ENCODE peak calls at places on chromosome 4, in four cellular contexts. One of them, this sample, is unnamed.

GRCh38 chr4:8238515-8239053 is 31.0 kb upstream of the HTRA3 start:
- DNase-seq in SK-N-SH: peak; percentile 79
- DNase-seq in mesendoderm: peak; percentile 63
- DNase-seq in cardiac muscle cell: peak; percentile 68
- DNase-seq in this sample: no peak

GRCh38 chr4:173505924-173506779 is 23.9 kb downstream of the HAND2 start:
- DNase-seq in SK-N-SH: peak; percentile 77
- DNase-seq in mesendoderm: peak; percentile 89
- DNase-seq in cardiac muscle cell: peak; percentile 77
- DNase-seq in this sample: peak; percentile 75

GRCh38 chr4:101230806-101231426 is 116.4 kb downstream of the PPP3CA start:
- DNase-seq in mesendoderm: peak; percentile 66
- DNase-seq in cardiac muscle cell: no peak
- DNase-seq in SK-N-SH: no peak
- DNase-seq in this sample: no peak

GRCh38 chr4:114815760-114816159 is 217.2 kb downstream of the UGT8 start:
- DNase-seq in mesendoderm: no peak
- DNase-seq in cardiac muscle cell: no peak
- DNase-seq in SK-N-SH: no peak
- DNase-seq in this sample: no peak

GRCh38 chr4:1297456-1298325 is 8.0 kb downstream of the MAEA start:
- DNase-seq in SK-N-SH: no peak
- DNase-seq in cardiac muscle cell: no peak
- DNase-seq in mesendoderm: peak; percentile 55
- DNase-seq in this sample: no peak

GRCh38 chr4:147093206-147093605 is 147.5 kb upstream of the TTC29 start:
- DNase-seq in SK-N-SH: no peak
- DNase-seq in cardiac muscle cell: no peak
- DNase-seq in mesendoderm: no peak
- DNase-seq in this sample: no peak

GRCh38 chr4:7159923-7160322 is 32.4 kb upstream of the SORCS2 start:
- DNase-seq in SK-N-SH: no peak
- DNase-seq in cardiac muscle cell: no peak
- DNase-seq in mesendoderm: no peak
- DNase-seq in this sample: no peak

GRCh38 chr4:185508162-185508561 is 27.1 kb downstream of the PDLIM3 start:
- DNase-seq in mesendoderm: no peak
- DNase-seq in cardiac muscle cell: no peak
- DNase-seq in SK-N-SH: no peak
- DNase-seq in this sample: no peak

GRCh38 chr4:75056277-75056676 is 123.4 kb downstream of the PARM1 start:
- DNase-seq in cardiac muscle cell: no peak
- DNase-seq in SK-N-SH: no peak
- DNase-seq in mesendoderm: no peak
- DNase-seq in this sample: no peak

GRCh38 chr4:6294705-6295421 is 25.2 kb downstream of the WFS1 start:
- DNase-seq in mesendoderm: no peak
- DNase-seq in SK-N-SH: no peak
- DNase-seq in cardiac muscle cell: no peak
- DNase-seq in this sample: no peak

GRCh38 chr4:124783847-124784246 is 71.3 kb upstream of the ANKRD50 start:
- DNase-seq in mesendoderm: no peak
- DNase-seq in SK-N-SH: no peak
- DNase-seq in cardiac muscle cell: no peak
- DNase-seq in this sample: no peak

GRCh38 chr4:42637104-42637503 is 19.8 kb downstream of the ATP8A1 start:
- DNase-seq in mesendoderm: no peak
- DNase-seq in cardiac muscle cell: no peak
- DNase-seq in SK-N-SH: no peak
- DNase-seq in this sample: no peak

GRCh38 chr4:128481752-128482480 is 194.3 kb upstream of the PGRMC2 start:
- DNase-seq in mesendoderm: no peak
- DNase-seq in cardiac muscle cell: no peak
- DNase-seq in SK-N-SH: no peak
- DNase-seq in this sample: no peak

GRCh38 chr4:168781341-168781740 is 228.7 kb downstream of the CBR4 start:
- DNase-seq in SK-N-SH: no peak
- DNase-seq in mesendoderm: no peak
- DNase-seq in cardiac muscle cell: peak; percentile 61
- DNase-seq in this sample: no peak

GRCh38 chr4:85548116-85548515 is 73.2 kb downstream of the ARHGAP24 start:
- DNase-seq in SK-N-SH: peak; percentile 6
- DNase-seq in mesendoderm: no peak
- DNase-seq in cardiac muscle cell: no peak
- DNase-seq in this sample: no peak

GRCh38 chr4:114401483-114401882 is 197.1 kb upstream of the UGT8 start:
- DNase-seq in cardiac muscle cell: no peak
- DNase-seq in mesendoderm: no peak
- DNase-seq in SK-N-SH: no peak
- DNase-seq in this sample: no peak

GRCh38 chr4:113355550-113356371 is 306.3 kb downstream of the ANK2 start:
- DNase-seq in cardiac muscle cell: no peak
- DNase-seq in SK-N-SH: no peak
- DNase-seq in mesendoderm: peak; percentile 56
- DNase-seq in this sample: no peak

GRCh38 chr4:110196871-110197420 is 1.5 kb downstream of the ELOVL6 start:
- DNase-seq in SK-N-SH: peak; percentile 75
- DNase-seq in cardiac muscle cell: peak; percentile 83
- DNase-seq in mesendoderm: peak; percentile 79
- DNase-seq in this sample: peak; percentile 63

GRCh38 chr4:173883821-173884220 is 353.8 kb upstream of the HAND2 start:
- DNase-seq in cardiac muscle cell: no peak
- DNase-seq in SK-N-SH: no peak
- DNase-seq in mesendoderm: no peak
- DNase-seq in this sample: no peak

GRCh38 chr4:6892190-6892908 is 17.3 kb upstream of the TBC1D14 start:
- DNase-seq in mesendoderm: peak; percentile 39
- DNase-seq in SK-N-SH: no peak
- DNase-seq in cardiac muscle cell: peak; percentile 60
- DNase-seq in this sample: peak; percentile 43

GRCh38 chr4:20992002-20992401 is 291.7 kb downstream of the PACRGL start:
- DNase-seq in SK-N-SH: no peak
- DNase-seq in cardiac muscle cell: no peak
- DNase-seq in mesendoderm: no peak
- DNase-seq in this sample: no peak

GRCh38 chr4:107721436-107722090 is 1.5 kb upstream of the PAPSS1 start:
- DNase-seq in cardiac muscle cell: peak; percentile 22
- DNase-seq in mesendoderm: peak; percentile 61
- DNase-seq in SK-N-SH: no peak
- DNase-seq in this sample: no peak

GRCh38 chr4:28799696-28800095 is 1920.5 kb upstream of the PCDH7 start:
- DNase-seq in mesendoderm: peak; percentile 78
- DNase-seq in cardiac muscle cell: peak; percentile 42
- DNase-seq in SK-N-SH: no peak
- DNase-seq in this sample: no peak

GRCh38 chr4:986949-987688 is at the start of gene IDUA:
- DNase-seq in SK-N-SH: peak; percentile 97
- DNase-seq in mesendoderm: peak; percentile 60
- DNase-seq in cardiac muscle cell: peak; percentile 93
- DNase-seq in this sample: peak; percentile 89

GRCh38 chr4:8639021-8639420 is 46.5 kb downstream of the CPZ start:
- DNase-seq in mesendoderm: no peak
- DNase-seq in cardiac muscle cell: no peak
- DNase-seq in SK-N-SH: no peak
- DNase-seq in this sample: peak; percentile 3

GRCh38 chr4:127311371-127311770 is 321.4 kb upstream of the INTU start:
- DNase-seq in mesendoderm: no peak
- DNase-seq in SK-N-SH: no peak
- DNase-seq in cardiac muscle cell: no peak
- DNase-seq in this sample: no peak

GRCh38 chr4:88792821-88793220 is 95.2 kb upstream of the NAP1L5 start:
- DNase-seq in mesendoderm: peak; percentile 70
- DNase-seq in SK-N-SH: no peak
- DNase-seq in cardiac muscle cell: no peak
- DNase-seq in this sample: no peak

GRCh38 chr4:25312496-25313193 is at the start of gene ZCCHC4:
- DNase-seq in SK-N-SH: peak; percentile 94
- DNase-seq in cardiac muscle cell: peak; percentile 95
- DNase-seq in mesendoderm: peak; percentile 92
- DNase-seq in this sample: peak; percentile 91

GRCh38 chr4:188005561-188005960 is 10.0 kb downstream of the ZFP42 start:
- DNase-seq in cardiac muscle cell: no peak
- DNase-seq in SK-N-SH: no peak
- DNase-seq in mesendoderm: no peak
- DNase-seq in this sample: no peak

GRCh38 chr4:76729991-76730390 is 168.0 kb downstream of the SOWAHB start:
- DNase-seq in SK-N-SH: no peak
- DNase-seq in cardiac muscle cell: no peak
- DNase-seq in mesendoderm: no peak
- DNase-seq in this sample: peak; percentile 92

GRCh38 chr4:15605537-15605936 is 49.6 kb downstream of the FBXL5 start:
- DNase-seq in mesendoderm: no peak
- DNase-seq in SK-N-SH: no peak
- DNase-seq in cardiac muscle cell: no peak
- DNase-seq in this sample: peak; percentile 86

DNA sequence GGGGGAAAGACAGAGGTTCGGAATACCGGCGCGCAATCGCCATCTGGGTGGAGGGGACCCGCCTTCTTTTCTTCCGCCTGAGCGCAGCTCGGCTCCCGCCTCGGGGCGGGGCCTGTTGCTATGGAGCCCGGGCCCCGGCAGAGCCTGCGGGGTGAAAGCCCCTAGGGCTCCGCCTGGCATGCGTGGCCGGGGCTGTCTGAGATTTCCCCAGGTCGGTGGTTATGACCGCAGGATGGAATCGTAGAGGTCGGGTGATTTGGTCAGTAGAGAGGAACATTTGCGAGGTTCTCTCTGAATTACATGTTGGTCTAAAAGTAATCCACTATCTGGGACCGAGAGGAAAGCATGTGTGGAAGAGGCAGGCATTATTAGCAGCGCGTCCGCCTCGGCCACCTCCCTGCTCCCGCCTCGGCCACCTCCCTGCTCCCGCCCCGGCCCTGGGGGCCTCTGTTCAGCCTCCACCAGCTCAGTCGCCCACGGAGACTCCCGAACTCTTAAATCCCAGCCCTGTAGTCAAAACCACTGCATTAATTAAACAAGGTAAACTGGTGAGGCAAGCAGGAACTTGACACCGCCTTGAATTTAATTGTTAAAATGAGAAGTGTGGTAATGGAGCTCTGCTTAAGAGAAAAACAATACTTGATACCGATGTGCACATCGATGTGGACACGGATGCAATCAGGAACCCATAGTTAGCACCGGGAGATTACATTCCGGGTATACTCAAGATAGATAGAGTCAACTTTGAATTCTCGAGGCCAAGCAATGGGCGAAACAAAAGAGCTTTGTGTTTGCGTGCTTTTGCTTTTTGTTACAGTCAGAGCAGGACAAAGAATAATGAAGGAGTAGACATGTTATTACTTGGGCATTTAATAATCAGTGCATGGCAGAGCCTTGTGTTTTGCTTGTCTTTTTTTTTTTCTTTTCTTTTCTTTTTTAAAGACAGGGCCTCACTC is 45.2 kb downstream of the TRIM2 start:
- DNase-seq in cardiac muscle cell: peak; percentile 89
- DNase-seq in mesendoderm: peak; percentile 93
- DNase-seq in SK-N-SH: peak; percentile 94
- DNase-seq in this sample: peak; percentile 94
- H3K4me3 ChIP-seq in cardiac muscle cell: peak overlapping the region; percentile 48
- H3K4me3 ChIP-seq in mesendoderm: peak overlapping the region; percentile 59
- H3K4me3 ChIP-seq in SK-N-SH: peak overlapping the region; percentile 76
- H3K4me3 ChIP-seq in this sample: peak overlapping the region; percentile 37

GRCh38 chr4:186942745-186943606 is 219.3 kb upstream of the FAT1 start:
- DNase-seq in cardiac muscle cell: peak; percentile 66
- DNase-seq in SK-N-SH: peak; percentile 33
- DNase-seq in mesendoderm: no peak
- DNase-seq in this sample: no peak

GRCh38 chr4:186946140-186946539 is 222.5 kb upstream of the FAT1 start:
- DNase-seq in cardiac muscle cell: no peak
- DNase-seq in SK-N-SH: no peak
- DNase-seq in mesendoderm: no peak
- DNase-seq in this sample: no peak

GRCh38 chr4:186940476-186940875 is 216.8 kb upstream of the FAT1 start:
- DNase-seq in SK-N-SH: no peak
- DNase-seq in mesendoderm: no peak
- DNase-seq in cardiac muscle cell: no peak
- DNase-seq in this sample: no peak

GRCh38 chr4:186946682-186947294 is 223.1 kb upstream of the FAT1 start:
- DNase-seq in mesendoderm: peak; percentile 72
- DNase-seq in SK-N-SH: peak; percentile 46
- DNase-seq in cardiac muscle cell: peak; percentile 56
- DNase-seq in this sample: no peak

GRCh38 chr4:186943607-186943908 is 219.9 kb upstream of the FAT1 start:
- DNase-seq in SK-N-SH: no peak
- DNase-seq in cardiac muscle cell: no peak
- DNase-seq in mesendoderm: no peak
- DNase-seq in this sample: no peak
- H3K4me1 ChIP-seq in SK-N-SH: no peaks in the 10 kb centered on the region
- H3K4me1 ChIP-seq in cardiac muscle cell: peaks cover 14% of the 10 kb centered on the region
- H3K4me1 ChIP-seq in mesendoderm: no peaks in the 10 kb centered on the region
- H3K4me1 ChIP-seq in this sample: peaks cover 12% of the 10 kb centered on the region

GRCh38 chr4:80008971-80009370 is 64.1 kb downstream of the ANTXR2 start:
- DNase-seq in cardiac muscle cell: no peak
- DNase-seq in SK-N-SH: no peak
- DNase-seq in mesendoderm: no peak
- DNase-seq in this sample: no peak

GRCh38 chr4:80012291-80012690 is 60.7 kb downstream of the ANTXR2 start:
- DNase-seq in SK-N-SH: no peak
- DNase-seq in cardiac muscle cell: no peak
- DNase-seq in mesendoderm: no peak
- DNase-seq in this sample: no peak

GRCh38 chr4:80011636-80012236 is 61.3 kb downstream of the ANTXR2 start:
- DNase-seq in mesendoderm: peak; percentile 38
- DNase-seq in SK-N-SH: no peak
- DNase-seq in cardiac muscle cell: no peak
- DNase-seq in this sample: no peak

GRCh38 chr4:80008351-80008750 is 64.7 kb downstream of the ANTXR2 start:
- DNase-seq in cardiac muscle cell: no peak
- DNase-seq in mesendoderm: no peak
- DNase-seq in SK-N-SH: no peak
- DNase-seq in this sample: no peak

GRCh38 chr4:80010316-80010715 is 62.7 kb downstream of the ANTXR2 start:
- DNase-seq in SK-N-SH: no peak
- DNase-seq in cardiac muscle cell: no peak
- DNase-seq in mesendoderm: no peak
- DNase-seq in this sample: no peak
- H3K4me3 ChIP-seq in SK-N-SH: no peak overlapping the region
- H3K4me3 ChIP-seq in cardiac muscle cell: no peak overlapping the region
- H3K4me3 ChIP-seq in mesendoderm: no peak overlapping the region
- H3K4me3 ChIP-seq in this sample: no peak overlapping the region

GRCh38 chr4:2860391-2861348 is 17.0 kb downstream of the ADD1 start:
- DNase-seq in mesendoderm: peak; percentile 90
- DNase-seq in cardiac muscle cell: peak; percentile 88
- DNase-seq in SK-N-SH: no peak
- DNase-seq in this sample: no peak
- H3K4me1 ChIP-seq in mesendoderm: peaks cover 24% of the 10 kb centered on the region
- H3K4me1 ChIP-seq in cardiac muscle cell: peaks cover 56% of the 10 kb centered on the region
- H3K4me1 ChIP-seq in SK-N-SH: peaks cover 37% of the 10 kb centered on the region
- H3K4me1 ChIP-seq in this sample: peaks cover 33% of the 10 kb centered on the region